ENCODE peak calls at places on chromosomes 6 and 20, in ten cellular contexts. B is A549, Y is kidney, G is cardiac muscle cell, E is epithelial cell of esophagus, W is stomach, L is fibroblast of lung, V is brain microvascular endothelial cell, K is HCT116, Z is colonic mucosa. I is an unnamed sample.

GRCh38 chr6:55694148-55694547 is 115.2 kb upstream of the HMGCLL1 start:
- DNase-seq in G (peak; percentile 95), W (no peak), Z (no peak), E (peak; percentile 24), V (peak; percentile 76), L (peak; percentile 87), K (no peak), Y (no peak), B (peak; percentile 4), I (peak; percentile 55)

GRCh38 chr20:10329387-10330005 is 104.5 kb downstream of the MKKS start:
- DNase-seq in E (no peak), V (no peak), L (no peak), K (no peak), B (no peak), W (no peak), G (no peak), Z (no peak), Y (no peak), I (no peak)

GRCh38 chr6:170081556-170081955 is 209.3 kb downstream of the DLL1 start:
- DNase-seq in L (no peak), B (no peak), W (no peak), G (no peak), Z (peak; percentile 6), V (no peak), K (no peak), Y (no peak), E (no peak), I (no peak)

GRCh38 chr20:10536531-10536930 is 101.4 kb downstream of the SLX4IP start:
- DNase-seq in B (peak; percentile 52), V (no peak), L (peak; percentile 24), G (no peak), Y (no peak), E (peak; percentile 52), W (peak; percentile 74), Z (no peak), K (no peak), I (peak; percentile 53)

GRCh38 chr6:62371395-62371794 is 85.4 kb upstream of the KHDRBS2 start:
- DNase-seq in W (no peak), B (no peak), V (no peak), K (no peak), Y (no peak), G (no peak), L (no peak), Z (no peak), E (no peak), I (no peak)

GRCh38 chr6:34027445-34027936 is 118.4 kb downstream of the GRM4 start:
- DNase-seq in L (no peak), Y (peak; percentile 78), V (no peak), B (peak; percentile 24), G (peak; percentile 70), E (peak; percentile 32), Z (peak; percentile 72), W (peak; percentile 71), K (peak; percentile 15), I (peak; percentile 22)

GRCh38 chr6:36805917-36806316 is 33.3 kb downstream of the CPNE5 start:
- DNase-seq in G (no peak), W (no peak), B (no peak), K (no peak), E (no peak), L (no peak), Y (peak; percentile 54), V (no peak), Z (no peak), I (no peak)

GRCh38 chr6:41546475-41546865 is 289 bp downstream of the FOXP4 start:
- DNase-seq in G (no peak), B (peak; percentile 40), Z (no peak), L (no peak), K (no peak), E (peak; percentile 80), W (no peak), Y (peak; percentile 62), V (no peak), I (no peak)

GRCh38 chr6:73299171-73300073 is 36.4 kb upstream of the KHDC1 start:
- DNase-seq in K (no peak), G (no peak), B (no peak), L (peak; percentile 25), W (no peak), E (no peak), Y (no peak), V (no peak), Z (no peak), I (no peak)

GRCh38 chr6:56866917-56867522 is 87.9 kb upstream of the BEND6 start:
- DNase-seq in B (peak; percentile 17), Z (no peak), V (peak; percentile 29), K (no peak), L (peak; percentile 47), W (no peak), Y (no peak), E (peak; percentile 50), G (no peak), I (peak; percentile 66)

GRCh38 chr20:58583586-58583985 is 67.5 kb upstream of the STX16 start:
- DNase-seq in K (no peak), V (no peak), E (no peak), L (no peak), Y (no peak), W (no peak), B (no peak), Z (no peak), G (no peak), I (no peak)

GRCh38 chr6:53544050-53544499 is 826 bp downstream of the GCLC start:
- DNase-seq in V (no peak), Z (peak; percentile 41), W (no peak), K (no peak), B (no peak), G (no peak), E (peak; percentile 44), Y (no peak), L (no peak), I (no peak)

GRCh38 chr6:53539561-53539960 is 5.3 kb downstream of the GCLC start:
- DNase-seq in E (no peak), Y (no peak), K (no peak), G (no peak), V (no peak), Z (no peak), W (no peak), B (no peak), L (no peak), I (no peak)

GRCh38 chr6:53544500-53545308 is at the start of gene GCLC:
- DNase-seq in W (peak; percentile 96), V (peak; percentile 94), Y (peak; percentile 98), K (peak; percentile 93), L (peak; percentile 96), Z (peak; percentile 95), B (peak; percentile 94), G (peak; percentile 96), E (peak; percentile 96), I (peak; percentile 95)

GRCh38 chr6:53543341-53544010 is 1.4 kb downstream of the GCLC start:
- DNase-seq in B (no peak), V (no peak), W (no peak), G (no peak), Y (no peak), L (peak; percentile 38), E (no peak), K (no peak), Z (no peak), I (peak; percentile 34)

GRCh38 chr6:53541900-53542299 is 3.0 kb downstream of the GCLC start:
- DNase-seq in K (no peak), V (no peak), G (no peak), B (no peak), L (no peak), Y (no peak), Z (no peak), E (no peak), W (no peak), I (no peak)
- H3K4me3 ChIP-seq in K (no peak overlapping the region), V (no peak overlapping the region), G (no peak overlapping the region), B (peak overlapping the region; percentile 90), L (no peak overlapping the region), Y (no peak overlapping the region), Z (no peak overlapping the region), E (peak overlapping the region; percentile 17), W (peak overlapping the region; percentile 9), I (no peak overlapping the region)

DNA sequence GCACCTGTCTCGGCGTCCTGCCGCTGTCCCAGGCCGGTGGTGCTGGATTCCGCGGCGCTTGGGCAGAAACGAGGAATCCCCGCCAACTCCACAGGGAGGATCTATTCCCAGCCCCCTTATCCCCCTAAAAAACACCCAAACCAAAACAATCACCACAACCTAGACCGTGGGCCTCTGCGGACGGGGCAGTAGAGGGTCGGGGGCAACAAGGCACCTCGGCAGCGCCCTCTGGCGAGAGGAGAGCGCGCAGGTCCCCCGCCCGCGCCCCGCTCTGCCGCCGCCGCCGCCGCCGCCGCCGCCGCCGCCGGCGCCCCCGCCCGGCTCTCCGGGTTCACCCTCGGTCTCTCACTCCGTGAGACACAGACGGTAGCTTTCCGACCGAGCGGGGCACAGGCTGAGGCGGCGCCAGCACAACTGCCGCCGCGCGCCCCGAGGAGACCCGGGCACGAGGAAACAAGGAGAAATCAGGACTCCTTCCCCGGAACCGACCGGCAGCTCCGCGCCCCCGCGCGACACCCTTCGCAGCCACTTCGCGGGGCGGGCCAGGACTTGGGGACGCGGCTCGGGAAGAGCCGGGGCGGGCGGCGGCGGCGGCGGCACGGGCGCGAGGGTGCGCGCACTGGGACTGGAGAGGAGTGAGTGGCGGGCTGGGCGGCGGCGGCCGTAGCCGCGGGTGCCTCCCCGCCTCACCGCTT is at the start of gene SLC35F1:
- DNase-seq in W (peak; percentile 40), E (peak; percentile 47), V (peak; percentile 22), K (no peak), B (peak; percentile 6), Z (no peak), Y (peak; percentile 71), G (peak; percentile 81), L (peak; percentile 36), I (peak; percentile 29)
- TF ChIP-seq CTCF in W (no peak), E (peak; percentile 16), V (peak; percentile 68), K (no peak), B (peak; percentile 52), Z (no peak), Y (peak; percentile 21), G (peak; percentile 37), L (peak; percentile 34), I (peak; percentile 32)

DNA sequence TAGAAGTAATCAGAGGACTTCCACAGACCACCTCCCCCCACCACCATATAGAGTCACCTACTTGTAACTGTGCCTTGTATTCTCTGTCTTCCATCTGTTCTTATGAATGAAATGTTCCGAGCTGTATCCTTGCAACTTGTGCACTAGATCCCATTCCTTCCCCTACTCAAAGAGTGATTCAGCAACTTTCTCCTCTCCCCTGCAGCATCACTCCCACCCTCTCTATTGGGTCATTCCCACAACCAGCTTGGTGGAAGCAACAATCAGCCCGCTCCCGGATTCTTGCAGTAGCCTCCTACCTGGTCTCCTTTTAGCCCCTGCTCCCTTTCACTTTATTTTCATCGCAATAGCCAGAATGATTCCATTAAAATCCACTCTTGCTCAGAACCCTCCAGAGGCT is 34.9 kb upstream of the REV3L start:
- DNase-seq in W (no peak), B (peak; percentile 4), Z (no peak), G (no peak), Y (no peak), E (no peak), L (no peak), K (no peak), V (no peak), I (no peak)
- H3K4me3 ChIP-seq in W (no peak overlapping the region), B (no peak overlapping the region), Z (no peak overlapping the region), G (no peak overlapping the region), Y (no peak overlapping the region), E (no peak overlapping the region), L (no peak overlapping the region), K (no peak overlapping the region), V (no peak overlapping the region), I (no peak overlapping the region)

DNA sequence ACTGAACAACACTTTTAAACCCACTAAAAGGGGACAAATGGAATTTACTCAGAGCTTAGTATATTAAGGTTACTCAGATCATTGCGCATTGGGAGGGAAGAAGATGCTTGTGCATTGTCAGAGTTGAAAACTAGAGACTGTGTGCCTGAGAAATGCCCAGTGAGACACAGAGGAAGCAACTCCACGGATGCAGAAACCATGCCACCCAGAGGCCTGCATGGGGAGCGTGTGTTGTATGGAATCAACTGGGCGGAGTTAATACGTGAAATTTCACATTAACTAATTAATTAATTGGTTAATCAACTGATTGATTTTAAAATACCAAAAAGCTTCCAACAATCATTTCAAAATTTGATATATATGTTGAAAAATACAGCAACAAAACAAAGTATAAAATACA is 391.6 kb downstream of the PLCB1 start:
- DNase-seq in E (no peak), Y (no peak), V (no peak), K (no peak), L (no peak), W (no peak), G (peak; percentile 24), B (peak; percentile 24), Z (no peak), I (no peak)
- TF ChIP-seq CTCF in E (no peak), Y (no peak), V (peak; percentile 33), K (no peak), L (peak; percentile 52), W (no peak), G (peak; percentile 39), B (peak; percentile 10), Z (no peak), I (peak; percentile 24)

I was measured in fibroblast of pulmonary artery.